ENCODE peak calls at places on chromosomes 5 and 9, in eight cellular contexts. N is NCI-H2029 treated with DMSO at 0.1 percent for 48 hours; G is choroid plexus epithelial cell; U is BE2C; K is T1000; S is activated T-cell treated with anti-CD3 and anti-CD28 coated beads, Interleukin-2, amount 50 U/mL, for 48 hours; V is mucosa of gallbladder; L is T-helper 9 cell. I is an unnamed sample.

GRCh38 chr9:130432796-130433167 is 12.0 kb upstream of the ASS1 start:
- DNase-seq in N (no peak), G (no peak), U (no peak), K (no peak), S (no peak), V (no peak), L (no peak), I (no peak)

GRCh38 chr9:96071245-96072124 is 196.0 kb downstream of the ERCC6L2 start:
- DNase-seq in N (no peak), G (peak; percentile 78), U (peak; percentile 49), K (no peak), S (peak; percentile 40), V (no peak), L (no peak), I (no peak)

GRCh38 chr5:57277085-57277484 is 103.2 kb downstream of the GPBP1 start:
- DNase-seq in N (no peak), G (peak; percentile 59), U (no peak), K (no peak), S (no peak), V (no peak), L (no peak), I (no peak)

GRCh38 chr9:81776390-81776789 is 87.0 kb upstream of the TLE1 start:
- DNase-seq in N (peak; percentile 87), G (peak; percentile 30), U (no peak), K (no peak), S (no peak), V (no peak), L (no peak), I (no peak)

GRCh38 chr9:103126494-103126893 is 131.4 kb downstream of the CYLC2 start:
- DNase-seq in N (no peak), G (no peak), U (no peak), K (no peak), S (no peak), V (no peak), L (no peak), I (no peak)

GRCh38 chr5:115321309-115321708 is 24.9 kb upstream of the CCDC112 start:
- DNase-seq in N (no peak), G (peak; percentile 39), U (no peak), K (no peak), S (no peak), V (no peak), L (no peak), I (no peak)

GRCh38 chr5:140337880-140338279 is 8.5 kb downstream of the HBEGF start:
- DNase-seq in N (no peak), G (no peak), U (no peak), K (no peak), S (no peak), V (no peak), L (no peak), I (no peak)

GRCh38 chr9:104304925-104305324 is 199.1 kb upstream of the OR13F1 start:
- DNase-seq in N (no peak), G (no peak), U (no peak), K (no peak), S (no peak), V (no peak), L (no peak), I (no peak)

GRCh38 chr5:149775785-149776184 is 45.7 kb downstream of the PPARGC1B start:
- DNase-seq in N (peak; percentile 25), G (peak; percentile 28), U (no peak), K (no peak), S (no peak), V (no peak), L (no peak), I (no peak)

GRCh38 chr5:78984020-78984610 is 995 bp downstream of the ARSB start:
- DNase-seq in N (peak; percentile 67), G (peak; percentile 32), U (no peak), K (no peak), S (no peak), V (no peak), L (no peak), I (no peak)

GRCh38 chr5:51392689-51393199 is 9.5 kb downstream of the ISL1 start:
- DNase-seq in N (no peak), G (no peak), U (no peak), K (no peak), S (no peak), V (no peak), L (no peak), I (no peak)

GRCh38 chr5:150301170-150301505 is 1.6 kb downstream of the ARSI start:
- DNase-seq in N (no peak), G (no peak), U (no peak), K (no peak), S (no peak), V (no peak), L (no peak), I (no peak)